ENCODE peak calls at places on chromosome 16, in eight cellular contexts. One of them, this sample, is unnamed.
A peak's percentile ranks its signal among the peaks of the same experiment; 100 is the strongest.

GRCh38 chr16:67897231-67897630 is 4.2 kb downstream of the PSKH1 start:
- DNase-seq in ovary: peak; percentile 53
- DNase-seq in naive thymus-derived CD4-positive, alpha-beta T cell: no peak
- DNase-seq in A549: no peak
- DNase-seq in spleen: no peak
- DNase-seq in heart right ventricle: peak; percentile 42
- DNase-seq in uterus: no peak
- DNase-seq in heart left ventricle: no peak
- DNase-seq in this sample: no peak

GRCh38 chr16:57380671-57381462 is 8.6 kb downstream of the CX3CL1 start:
- DNase-seq in heart right ventricle: no peak
- DNase-seq in heart left ventricle: peak; percentile 39
- DNase-seq in A549: peak; percentile 37
- DNase-seq in uterus: no peak
- DNase-seq in naive thymus-derived CD4-positive, alpha-beta T cell: no peak
- DNase-seq in spleen: no peak
- DNase-seq in ovary: no peak
- DNase-seq in this sample: peak; percentile 73

GRCh38 chr16:56625140-56625942 is at the start of gene MT1E:
- DNase-seq in heart left ventricle: peak; percentile 82
- DNase-seq in naive thymus-derived CD4-positive, alpha-beta T cell: peak; percentile 38
- DNase-seq in ovary: peak; percentile 79
- DNase-seq in uterus: peak; percentile 75
- DNase-seq in spleen: no peak
- DNase-seq in heart right ventricle: peak; percentile 86
- DNase-seq in A549: no peak
- DNase-seq in this sample: peak; percentile 91

GRCh38 chr16:88798772-88799455 is 4.7 kb upstream of the CDT1 start:
- DNase-seq in A549: peak; percentile 45
- DNase-seq in ovary: no peak
- DNase-seq in spleen: no peak
- DNase-seq in naive thymus-derived CD4-positive, alpha-beta T cell: no peak
- DNase-seq in uterus: no peak
- DNase-seq in heart left ventricle: no peak
- DNase-seq in heart right ventricle: no peak
- DNase-seq in this sample: no peak

GRCh38 chr16:71542377-71542776 is 16.2 kb downstream of the CHST4 start:
- DNase-seq in spleen: peak; percentile 75
- DNase-seq in naive thymus-derived CD4-positive, alpha-beta T cell: no peak
- DNase-seq in ovary: no peak
- DNase-seq in heart right ventricle: peak; percentile 7
- DNase-seq in heart left ventricle: peak; percentile 18
- DNase-seq in A549: peak; percentile 61
- DNase-seq in uterus: no peak
- DNase-seq in this sample: peak; percentile 73

GRCh38 chr16:16158741-16159374 is 64.4 kb downstream of the ABCC6 start:
- DNase-seq in A549: no peak
- DNase-seq in heart left ventricle: no peak
- DNase-seq in heart right ventricle: no peak
- DNase-seq in uterus: no peak
- DNase-seq in naive thymus-derived CD4-positive, alpha-beta T cell: no peak
- DNase-seq in spleen: no peak
- DNase-seq in ovary: no peak
- DNase-seq in this sample: no peak

GRCh38 chr16:30112197-30113030 is 923 bp downstream of the GDPD3 start:
- DNase-seq in heart right ventricle: no peak
- DNase-seq in A549: peak; percentile 83
- DNase-seq in ovary: peak; percentile 54
- DNase-seq in spleen: peak; percentile 89
- DNase-seq in heart left ventricle: peak; percentile 35
- DNase-seq in uterus: peak; percentile 61
- DNase-seq in naive thymus-derived CD4-positive, alpha-beta T cell: peak; percentile 33
- DNase-seq in this sample: peak; percentile 70

GRCh38 chr16:70364399-70364798 is 17.7 kb downstream of the DDX19A start:
- DNase-seq in heart right ventricle: no peak
- DNase-seq in ovary: no peak
- DNase-seq in spleen: no peak
- DNase-seq in naive thymus-derived CD4-positive, alpha-beta T cell: no peak
- DNase-seq in A549: no peak
- DNase-seq in uterus: no peak
- DNase-seq in heart left ventricle: no peak
- DNase-seq in this sample: no peak

GRCh38 chr16:30473231-30474061 is 904 bp downstream of the ITGAL start:
- DNase-seq in heart right ventricle: no peak
- DNase-seq in spleen: peak; percentile 89
- DNase-seq in A549: no peak
- DNase-seq in naive thymus-derived CD4-positive, alpha-beta T cell: peak; percentile 22
- DNase-seq in uterus: no peak
- DNase-seq in heart left ventricle: peak; percentile 24
- DNase-seq in ovary: no peak
- DNase-seq in this sample: peak; percentile 56

GRCh38 chr16:17469742-17470001 is 1.1 kb downstream of the XYLT1 start:
- DNase-seq in uterus: no peak
- DNase-seq in naive thymus-derived CD4-positive, alpha-beta T cell: no peak
- DNase-seq in spleen: no peak
- DNase-seq in A549: no peak
- DNase-seq in heart right ventricle: no peak
- DNase-seq in ovary: no peak
- DNase-seq in heart left ventricle: no peak
- DNase-seq in this sample: no peak

GRCh38 chr16:53937068-53937614 is 233.2 kb downstream of the FTO start:
- DNase-seq in heart left ventricle: no peak
- DNase-seq in ovary: no peak
- DNase-seq in heart right ventricle: no peak
- DNase-seq in uterus: no peak
- DNase-seq in A549: no peak
- DNase-seq in naive thymus-derived CD4-positive, alpha-beta T cell: no peak
- DNase-seq in spleen: no peak
- DNase-seq in this sample: no peak

GRCh38 chr16:49912688-49913087 is 56.8 kb upstream of the ZNF423 start:
- DNase-seq in uterus: no peak
- DNase-seq in A549: no peak
- DNase-seq in ovary: no peak
- DNase-seq in spleen: no peak
- DNase-seq in heart right ventricle: no peak
- DNase-seq in naive thymus-derived CD4-positive, alpha-beta T cell: no peak
- DNase-seq in heart left ventricle: no peak
- DNase-seq in this sample: no peak

GRCh38 chr16:69286941-69287713 is 24.0 kb upstream of the VPS4A start:
- DNase-seq in uterus: peak; percentile 75
- DNase-seq in heart right ventricle: peak; percentile 54
- DNase-seq in spleen: no peak
- DNase-seq in heart left ventricle: peak; percentile 22
- DNase-seq in ovary: peak; percentile 74
- DNase-seq in naive thymus-derived CD4-positive, alpha-beta T cell: peak; percentile 43
- DNase-seq in A549: peak; percentile 70
- DNase-seq in this sample: peak; percentile 78

GRCh38 chr16:19926449-19927390 is 42.1 kb upstream of the GPRC5B start:
- DNase-seq in spleen: no peak
- DNase-seq in uterus: no peak
- DNase-seq in heart right ventricle: no peak
- DNase-seq in ovary: no peak
- DNase-seq in naive thymus-derived CD4-positive, alpha-beta T cell: no peak
- DNase-seq in A549: peak; percentile 65
- DNase-seq in heart left ventricle: no peak
- DNase-seq in this sample: no peak

GRCh38 chr16:31063495-31063842 is 10.6 kb downstream of the ZNF668 start:
- DNase-seq in heart left ventricle: no peak
- DNase-seq in heart right ventricle: no peak
- DNase-seq in uterus: no peak
- DNase-seq in A549: no peak
- DNase-seq in naive thymus-derived CD4-positive, alpha-beta T cell: no peak
- DNase-seq in ovary: no peak
- DNase-seq in spleen: no peak
- DNase-seq in this sample: no peak

GRCh38 chr16:28531777-28532744 is 6.7 kb downstream of the NUPR1 start:
- DNase-seq in spleen: no peak
- DNase-seq in naive thymus-derived CD4-positive, alpha-beta T cell: no peak
- DNase-seq in heart left ventricle: peak; percentile 62
- DNase-seq in uterus: peak; percentile 75
- DNase-seq in A549: peak; percentile 66
- DNase-seq in ovary: peak; percentile 76
- DNase-seq in heart right ventricle: peak; percentile 73
- DNase-seq in this sample: peak; percentile 94

GRCh38 chr16:82996814-82997213 is 370.0 kb downstream of the CDH13 start:
- DNase-seq in uterus: no peak
- DNase-seq in ovary: no peak
- DNase-seq in naive thymus-derived CD4-positive, alpha-beta T cell: no peak
- DNase-seq in heart right ventricle: no peak
- DNase-seq in heart left ventricle: no peak
- DNase-seq in A549: no peak
- DNase-seq in spleen: no peak
- DNase-seq in this sample: no peak

GRCh38 chr16:5852151-5852550 is 754.6 kb upstream of the EEF2KMT start:
- DNase-seq in uterus: no peak
- DNase-seq in A549: no peak
- DNase-seq in ovary: no peak
- DNase-seq in spleen: no peak
- DNase-seq in heart left ventricle: no peak
- DNase-seq in naive thymus-derived CD4-positive, alpha-beta T cell: no peak
- DNase-seq in heart right ventricle: no peak
- DNase-seq in this sample: no peak

GRCh38 chr16:31099860-31100638 is 5.5 kb upstream of the VKORC1 start:
- DNase-seq in uterus: no peak
- DNase-seq in spleen: no peak
- DNase-seq in A549: no peak
- DNase-seq in heart right ventricle: no peak
- DNase-seq in naive thymus-derived CD4-positive, alpha-beta T cell: no peak
- DNase-seq in ovary: no peak
- DNase-seq in heart left ventricle: no peak
- DNase-seq in this sample: peak; percentile 22

GRCh38 chr16:66926171-66926570 is 836 bp upstream of the RRAD start:
- DNase-seq in A549: no peak
- DNase-seq in uterus: no peak
- DNase-seq in naive thymus-derived CD4-positive, alpha-beta T cell: no peak
- DNase-seq in heart right ventricle: peak; percentile 75
- DNase-seq in ovary: no peak
- DNase-seq in heart left ventricle: peak; percentile 72
- DNase-seq in spleen: no peak
- DNase-seq in this sample: peak; percentile 76

GRCh38 chr16:78642621-78643285 is 543.3 kb downstream of the WWOX start:
- DNase-seq in heart left ventricle: no peak
- DNase-seq in uterus: no peak
- DNase-seq in ovary: no peak
- DNase-seq in spleen: no peak
- DNase-seq in A549: no peak
- DNase-seq in heart right ventricle: no peak
- DNase-seq in naive thymus-derived CD4-positive, alpha-beta T cell: no peak
- DNase-seq in this sample: no peak

GRCh38 chr16:73071131-73071940 is 23.4 kb upstream of the ZFHX3 start:
- DNase-seq in uterus: peak; percentile 53
- DNase-seq in naive thymus-derived CD4-positive, alpha-beta T cell: no peak
- DNase-seq in ovary: peak; percentile 56
- DNase-seq in heart right ventricle: no peak
- DNase-seq in heart left ventricle: peak; percentile 51
- DNase-seq in A549: peak; percentile 67
- DNase-seq in spleen: no peak
- DNase-seq in this sample: peak; percentile 77
- H3K4me3 ChIP-seq in uterus: peak overlapping the region; percentile 33
- H3K4me3 ChIP-seq in naive thymus-derived CD4-positive, alpha-beta T cell: no peak overlapping the region
- H3K4me3 ChIP-seq in ovary: peak overlapping the region; percentile 15
- H3K4me3 ChIP-seq in heart right ventricle: peak overlapping the region; percentile 32
- H3K4me3 ChIP-seq in heart left ventricle: peak overlapping the region; percentile 37
- H3K4me3 ChIP-seq in A549: peak overlapping the region; percentile 14
- H3K4me3 ChIP-seq in spleen: no peak overlapping the region
- H3K4me3 ChIP-seq in this sample: peak overlapping the region; percentile 9

GRCh38 chr16:4795181-4795827 is at the start of gene SMIM22:
- DNase-seq in naive thymus-derived CD4-positive, alpha-beta T cell: no peak
- DNase-seq in uterus: no peak
- DNase-seq in A549: no peak
- DNase-seq in ovary: no peak
- DNase-seq in spleen: no peak
- DNase-seq in heart left ventricle: no peak
- DNase-seq in heart right ventricle: no peak
- DNase-seq in this sample: no peak
- H3K27ac ChIP-seq in naive thymus-derived CD4-positive, alpha-beta T cell: no peak within 1 kb of the TSS
- H3K27ac ChIP-seq in uterus: no peak within 1 kb of the TSS
- H3K27ac ChIP-seq in A549: no peak within 1 kb of the TSS
- H3K27ac ChIP-seq in ovary: no peak within 1 kb of the TSS
- H3K27ac ChIP-seq in spleen: no peak within 1 kb of the TSS
- H3K27ac ChIP-seq in heart left ventricle: no peak within 1 kb of the TSS
- H3K27ac ChIP-seq in heart right ventricle: no peak within 1 kb of the TSS
- H3K27ac ChIP-seq in this sample: no peak within 1 kb of the TSS

GRCh38 chr16:85311741-85312140 is 199.5 kb upstream of the CIBAR2 start:
- DNase-seq in heart left ventricle: no peak
- DNase-seq in uterus: no peak
- DNase-seq in spleen: no peak
- DNase-seq in naive thymus-derived CD4-positive, alpha-beta T cell: no peak
- DNase-seq in ovary: no peak
- DNase-seq in heart right ventricle: no peak
- DNase-seq in A549: no peak
- DNase-seq in this sample: no peak

GRCh38 chr16:85310868-85311585 is 198.8 kb upstream of the CIBAR2 start:
- DNase-seq in A549: no peak
- DNase-seq in heart left ventricle: no peak
- DNase-seq in spleen: peak; percentile 89
- DNase-seq in naive thymus-derived CD4-positive, alpha-beta T cell: peak; percentile 53
- DNase-seq in uterus: no peak
- DNase-seq in heart right ventricle: no peak
- DNase-seq in ovary: no peak
- DNase-seq in this sample: no peak

GRCh38 chr16:85307552-85308364 is 195.5 kb upstream of the CIBAR2 start:
- DNase-seq in A549: no peak
- DNase-seq in heart right ventricle: no peak
- DNase-seq in ovary: no peak
- DNase-seq in naive thymus-derived CD4-positive, alpha-beta T cell: no peak
- DNase-seq in heart left ventricle: no peak
- DNase-seq in spleen: no peak
- DNase-seq in uterus: no peak
- DNase-seq in this sample: no peak

GRCh38 chr16:85308585-85309540 is 196.6 kb upstream of the CIBAR2 start:
- DNase-seq in uterus: no peak
- DNase-seq in naive thymus-derived CD4-positive, alpha-beta T cell: no peak
- DNase-seq in ovary: no peak
- DNase-seq in A549: no peak
- DNase-seq in spleen: peak; percentile 84
- DNase-seq in heart left ventricle: no peak
- DNase-seq in heart right ventricle: no peak
- DNase-seq in this sample: no peak

GRCh38 chr16:85309656-85310587 is 197.7 kb upstream of the CIBAR2 start:
- DNase-seq in A549: no peak
- DNase-seq in naive thymus-derived CD4-positive, alpha-beta T cell: peak; percentile 36
- DNase-seq in ovary: no peak
- DNase-seq in spleen: peak; percentile 90
- DNase-seq in heart left ventricle: peak; percentile 55
- DNase-seq in heart right ventricle: no peak
- DNase-seq in uterus: no peak
- DNase-seq in this sample: no peak
- H3K4me1 ChIP-seq in A549: peaks cover 4% of the 10 kb centered on the region
- H3K4me1 ChIP-seq in naive thymus-derived CD4-positive, alpha-beta T cell: peaks cover 55% of the 10 kb centered on the region
- H3K4me1 ChIP-seq in ovary: peaks cover 21% of the 10 kb centered on the region
- H3K4me1 ChIP-seq in spleen: peaks cover 82% of the 10 kb centered on the region
- H3K4me1 ChIP-seq in heart left ventricle: peaks cover 72% of the 10 kb centered on the region
- H3K4me1 ChIP-seq in heart right ventricle: peaks cover 64% of the 10 kb centered on the region
- H3K4me1 ChIP-seq in uterus: peaks cover 11% of the 10 kb centered on the region
- H3K4me1 ChIP-seq in this sample: peaks cover 9% of the 10 kb centered on the region

DNA sequence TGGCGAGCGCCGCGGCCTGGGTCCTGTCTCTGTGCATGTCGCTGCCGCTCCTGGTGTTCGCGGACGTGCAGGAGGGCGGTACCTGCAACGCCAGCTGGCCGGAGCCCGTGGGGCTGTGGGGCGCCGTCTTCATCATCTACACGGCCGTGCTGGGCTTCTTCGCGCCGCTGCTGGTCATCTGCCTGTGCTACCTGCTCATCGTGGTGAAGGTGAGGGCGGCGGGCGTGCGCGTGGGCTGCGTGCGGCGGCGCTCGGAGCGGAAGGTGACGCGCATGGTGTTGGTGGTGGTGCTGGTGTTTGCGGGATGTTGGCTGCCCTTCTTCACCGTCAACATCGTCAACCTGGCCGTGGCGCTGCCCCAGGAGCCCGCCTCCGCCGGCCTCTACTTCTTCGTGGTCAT is 6.8 kb downstream of the SSTR5 start:
- DNase-seq in heart left ventricle: no peak
- DNase-seq in heart right ventricle: no peak
- DNase-seq in ovary: no peak
- DNase-seq in spleen: no peak
- DNase-seq in naive thymus-derived CD4-positive, alpha-beta T cell: no peak
- DNase-seq in uterus: no peak
- DNase-seq in A549: no peak
- DNase-seq in this sample: no peak
- H3K4me3 ChIP-seq in heart left ventricle: no peak overlapping the region
- H3K4me3 ChIP-seq in heart right ventricle: no peak overlapping the region
- H3K4me3 ChIP-seq in ovary: no peak overlapping the region
- H3K4me3 ChIP-seq in spleen: no peak overlapping the region
- H3K4me3 ChIP-seq in naive thymus-derived CD4-positive, alpha-beta T cell: no peak overlapping the region
- H3K4me3 ChIP-seq in uterus: no peak overlapping the region
- H3K4me3 ChIP-seq in A549: no peak overlapping the region
- H3K4me3 ChIP-seq in this sample: no peak overlapping the region

This sample was measured in right cardiac atrium.